ENCODE peak calls at places on chromosomes 11 and 22, in six cellular contexts. J is activated naive CD4-positive, alpha-beta T cell treated with Interleukin-2 at 50 U/mL for 16 hours; V is fibroblast of pulmonary artery; X is NCI-H1694; A is NCI-H1105; B is mesenteric fat pad. O is an unnamed sample.

GRCh38 chr11:12810497-12810896 is 136.3 kb downstream of the TEAD1 start:
- DNase-seq in J (no peak), V (peak; percentile 88), X (no peak), A (no peak), B (no peak), O (no peak)

GRCh38 chr11:120566176-120566575 is 54.6 kb downstream of the GRIK4 start:
- DNase-seq in J (no peak), V (peak; percentile 25), X (no peak), A (no peak), B (no peak), O (no peak)

GRCh38 chr11:74306440-74307175 is 4.8 kb downstream of the P4HA3 start:
- DNase-seq in J (no peak), V (no peak), X (no peak), A (no peak), B (no peak), O (no peak)

GRCh38 chr11:2267871-2268825 is 2.2 kb downstream of the ASCL2 start:
- DNase-seq in J (no peak), V (no peak), X (no peak), A (no peak), B (peak; percentile 84), O (no peak)

GRCh38 chr11:69902337-69902736 is 83.1 kb upstream of the FGF3 start:
- DNase-seq in J (no peak), V (no peak), X (no peak), A (no peak), B (no peak), O (no peak)

GRCh38 chr22:41367039-41367679 is 14.6 kb upstream of the TEF start:
- DNase-seq in J (no peak), V (peak; percentile 98), X (peak; percentile 83), A (peak; percentile 95), B (peak; percentile 98), O (peak; percentile 18)

GRCh38 chr11:71447791-71448256 is 369 bp downstream of the DHCR7 start:
- DNase-seq in J (peak; percentile 44), V (no peak), X (no peak), A (peak; percentile 79), B (peak; percentile 89), O (peak; percentile 59)

GRCh38 chr22:50175921-50176849 is 5.7 kb downstream of the PANX2 start:
- DNase-seq in J (no peak), V (no peak), X (no peak), A (no peak), B (no peak), O (no peak)

GRCh38 chr11:118245946-118246562 is 6.1 kb downstream of the MPZL3 start:
- DNase-seq in J (no peak), V (no peak), X (no peak), A (no peak), B (no peak), O (no peak)

GRCh38 chr11:30131535-30131934 is 99.3 kb upstream of the FSHB start:
- DNase-seq in J (no peak), V (peak; percentile 66), X (no peak), A (no peak), B (no peak), O (no peak)

GRCh38 chr22:47656806-47657205 is 894.4 kb downstream of the TBC1D22A start:
- DNase-seq in J (no peak), V (no peak), X (no peak), A (no peak), B (no peak), O (no peak)

GRCh38 chr11:69049490-69049867 is 747 bp downstream of the TPCN2 start:
- DNase-seq in J (peak; percentile 27), V (no peak), X (no peak), A (no peak), B (no peak), O (peak; percentile 56)